ENCODE peak calls at places on chromosome 9, in four cellular contexts. One of them, this sample, is unnamed.

GRCh38 chr9:25472085-25472607 is 206.1 kb downstream of the TUSC1 start:
- ATAC-seq in GM12878: no peak
- ATAC-seq in K562: no peak
- ATAC-seq in HepG2: no peak
- ATAC-seq in this sample: no peak

GRCh38 chr9:83472764-83473163 is 65.4 kb downstream of the FRMD3 start:
- ATAC-seq in GM12878: peak
- ATAC-seq in HepG2: no peak
- ATAC-seq in K562: no peak
- ATAC-seq in this sample: no peak

GRCh38 chr9:101047848-101048402 is 19.4 kb downstream of the PLPPR1 start:
- ATAC-seq in GM12878: no peak
- ATAC-seq in K562: no peak
- ATAC-seq in HepG2: no peak
- ATAC-seq in this sample: no peak

GRCh38 chr9:38686923-38687322 is 33.0 kb downstream of the FAM240B start:
- ATAC-seq in K562: no peak
- ATAC-seq in HepG2: no peak
- ATAC-seq in GM12878: no peak
- ATAC-seq in this sample: no peak

GRCh38 chr9:131366745-131367401 is 27.0 kb upstream of the PRRC2B start:
- ATAC-seq in GM12878: peak
- ATAC-seq in HepG2: peak
- ATAC-seq in K562: peak
- ATAC-seq in this sample: peak

GRCh38 chr9:16884952-16885513 is 14.6 kb upstream of the BNC2 start:
- ATAC-seq in HepG2: no peak
- ATAC-seq in K562: no peak
- ATAC-seq in GM12878: peak
- ATAC-seq in this sample: peak

GRCh38 chr9:109640232-109641078 is 139.5 kb upstream of the PALM2AKAP2 start:
- ATAC-seq in GM12878: no peak
- ATAC-seq in K562: no peak
- ATAC-seq in HepG2: no peak
- ATAC-seq in this sample: peak

GRCh38 chr9:89640391-89640790 is 35.6 kb downstream of the GADD45G start:
- ATAC-seq in K562: no peak
- ATAC-seq in HepG2: no peak
- ATAC-seq in GM12878: no peak
- ATAC-seq in this sample: peak

GRCh38 chr9:74078647-74079046 is 418.5 kb upstream of the RORB start:
- ATAC-seq in HepG2: no peak
- ATAC-seq in K562: no peak
- ATAC-seq in GM12878: no peak
- ATAC-seq in this sample: no peak

GRCh38 chr9:131037336-131038255 is 28.6 kb downstream of the LAMC3 start:
- ATAC-seq in K562: peak
- ATAC-seq in HepG2: peak
- ATAC-seq in GM12878: no peak
- ATAC-seq in this sample: peak

GRCh38 chr9:89223398-89223977 is 44.9 kb upstream of the SHC3 start:
- ATAC-seq in GM12878: no peak
- ATAC-seq in K562: no peak
- ATAC-seq in HepG2: no peak
- ATAC-seq in this sample: no peak

GRCh38 chr9:129080312-129080607 is 651 bp upstream of the DOLPP1 start:
- ATAC-seq in HepG2: no peak
- ATAC-seq in K562: no peak
- ATAC-seq in GM12878: no peak
- ATAC-seq in this sample: no peak

GRCh38 chr9:129081388-129081889 is 528 bp downstream of the DOLPP1 start:
- ATAC-seq in K562: peak
- ATAC-seq in GM12878: no peak
- ATAC-seq in HepG2: peak
- ATAC-seq in this sample: no peak

GRCh38 chr9:129079829-129080228 is 1.1 kb upstream of the DOLPP1 start:
- ATAC-seq in HepG2: no peak
- ATAC-seq in K562: no peak
- ATAC-seq in GM12878: no peak
- ATAC-seq in this sample: no peak

GRCh38 chr9:129078691-129079503 is 2.0 kb upstream of the DOLPP1 start:
- ATAC-seq in GM12878: no peak
- ATAC-seq in K562: no peak
- ATAC-seq in HepG2: no peak
- ATAC-seq in this sample: no peak

DNA sequence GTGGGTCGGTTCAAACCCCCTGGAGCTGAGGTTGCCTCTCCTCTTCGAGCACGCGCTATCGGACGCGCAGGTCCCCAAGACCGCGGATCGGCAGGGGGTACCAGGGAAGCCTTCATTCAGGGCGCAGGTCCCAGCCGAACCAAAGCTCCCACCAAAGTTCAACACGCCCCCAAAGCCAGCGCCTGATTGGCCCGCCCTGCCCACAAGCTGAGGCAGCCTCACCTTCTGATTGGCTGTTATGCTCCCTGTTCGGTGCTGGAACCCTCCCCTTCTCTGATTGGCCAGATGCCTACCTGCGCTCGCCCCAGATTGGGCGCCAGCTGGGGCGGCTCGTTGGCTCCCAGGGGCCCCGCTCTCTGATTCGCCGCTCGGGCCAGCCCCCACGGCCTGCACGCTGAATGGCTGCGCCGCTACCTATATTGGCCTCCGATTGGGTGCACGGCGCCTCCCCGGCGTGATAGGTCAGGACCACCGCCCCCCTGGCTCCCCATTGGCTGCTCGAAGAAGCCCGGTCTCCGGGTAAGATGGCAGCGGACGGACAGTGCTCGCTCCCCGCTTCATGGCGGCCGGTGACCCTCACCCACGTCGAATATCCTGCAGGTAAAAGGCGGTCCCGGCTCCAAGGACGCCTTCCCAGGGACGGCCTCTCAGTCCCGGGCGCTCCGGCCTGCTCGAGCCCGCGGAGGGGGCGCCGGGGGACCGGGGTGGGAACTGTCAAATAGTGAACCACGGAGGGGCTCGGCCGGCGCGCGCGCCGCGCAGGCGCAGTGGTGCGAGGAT is at the start of gene DOLPP1:
- ATAC-seq in HepG2: peak
- ATAC-seq in GM12878: peak
- ATAC-seq in K562: peak
- ATAC-seq in this sample: peak
- TF ChIP-seq POLR2AphosphoS5 in HepG2: peak
- TF ChIP-seq POLR2AphosphoS5 in GM12878: peak
- TF ChIP-seq POLR2AphosphoS5 in K562: peak
- TF ChIP-seq POLR2AphosphoS5 in this sample: peak

GRCh38 chr9:122912671-122912963 is 506 bp downstream of the ZBTB6 start:
- ATAC-seq in GM12878: no peak
- ATAC-seq in K562: no peak
- ATAC-seq in HepG2: no peak
- ATAC-seq in this sample: no peak

GRCh38 chr9:122912964-122913673 is at the start of gene ZBTB6:
- ATAC-seq in HepG2: peak
- ATAC-seq in GM12878: peak
- ATAC-seq in K562: peak
- ATAC-seq in this sample: peak
- TF ChIP-seq EP300 in HepG2: no peak
- TF ChIP-seq EP300 in GM12878: no peak
- TF ChIP-seq EP300 in K562: peak
- TF ChIP-seq EP300 in this sample: no peak

GRCh38 chr9:6781476-6781875 is 23.7 kb downstream of the KDM4C start:
- ATAC-seq in HepG2: peak
- ATAC-seq in K562: no peak
- ATAC-seq in GM12878: no peak
- ATAC-seq in this sample: no peak
- H3K27ac ChIP-seq in HepG2: peak
- H3K27ac ChIP-seq in K562: no peak
- H3K27ac ChIP-seq in GM12878: no peak
- H3K27ac ChIP-seq in this sample: no peak

DNA sequence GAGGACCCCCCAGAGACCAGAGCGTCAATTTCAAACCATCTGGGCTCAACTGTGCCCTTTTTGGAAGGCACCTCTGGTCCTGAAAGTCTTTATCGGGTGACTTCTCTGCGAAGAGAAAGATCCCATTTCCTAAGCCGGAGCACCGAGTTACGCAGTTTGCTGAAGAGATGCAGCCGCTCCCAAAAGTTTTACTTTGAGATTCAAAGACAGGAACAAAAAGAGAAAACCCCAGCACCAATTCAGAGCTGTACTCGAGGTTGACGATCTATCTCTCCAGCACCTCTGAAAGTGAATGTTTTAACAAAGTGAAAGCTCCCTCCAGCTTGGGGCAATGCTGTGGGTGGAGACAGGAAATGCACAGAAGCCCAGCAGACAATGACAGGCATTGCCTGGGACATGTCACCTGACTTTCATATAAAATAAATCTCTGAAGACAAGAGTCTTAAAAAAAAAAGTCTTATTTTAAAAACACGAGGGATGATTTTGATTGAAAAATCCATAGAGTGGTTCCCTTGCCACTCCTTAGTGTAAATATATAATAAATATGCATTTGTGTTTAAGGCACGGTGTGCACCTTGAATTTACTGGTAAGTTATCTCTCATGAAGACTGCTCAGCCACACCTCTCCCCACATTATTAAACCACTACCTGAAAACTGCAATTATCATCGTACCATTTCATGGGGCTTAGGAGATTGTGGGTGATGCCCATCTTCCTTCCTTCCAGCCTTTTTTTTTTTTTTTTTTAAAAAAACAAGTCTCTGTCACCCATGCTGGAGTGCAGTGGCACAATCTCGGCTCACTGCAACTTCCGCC is 79.9 kb downstream of the FNBP1 start:
- ATAC-seq in GM12878: peak
- ATAC-seq in K562: peak
- ATAC-seq in HepG2: no peak
- ATAC-seq in this sample: peak
- TF ChIP-seq POLR2AphosphoS5 in GM12878: peak
- TF ChIP-seq POLR2AphosphoS5 in K562: peak
- TF ChIP-seq POLR2AphosphoS5 in HepG2: no peak
- TF ChIP-seq POLR2AphosphoS5 in this sample: peak

GRCh38 chr9:137441289-137441934 is at the start of gene ENTPD8:
- ATAC-seq in HepG2: peak
- ATAC-seq in GM12878: peak
- ATAC-seq in K562: peak
- ATAC-seq in this sample: no peak
- TF ChIP-seq EP300 in HepG2: no peak
- TF ChIP-seq EP300 in GM12878: no peak
- TF ChIP-seq EP300 in K562: no peak
- TF ChIP-seq EP300 in this sample: no peak

GRCh38 chr9:5586391-5586802 is 42.5 kb upstream of the RIC1 start:
- ATAC-seq in GM12878: peak
- ATAC-seq in HepG2: no peak
- ATAC-seq in K562: no peak
- ATAC-seq in this sample: no peak
- H3K27ac ChIP-seq in GM12878: peak
- H3K27ac ChIP-seq in HepG2: no peak
- H3K27ac ChIP-seq in K562: no peak
- H3K27ac ChIP-seq in this sample: no peak

DNA sequence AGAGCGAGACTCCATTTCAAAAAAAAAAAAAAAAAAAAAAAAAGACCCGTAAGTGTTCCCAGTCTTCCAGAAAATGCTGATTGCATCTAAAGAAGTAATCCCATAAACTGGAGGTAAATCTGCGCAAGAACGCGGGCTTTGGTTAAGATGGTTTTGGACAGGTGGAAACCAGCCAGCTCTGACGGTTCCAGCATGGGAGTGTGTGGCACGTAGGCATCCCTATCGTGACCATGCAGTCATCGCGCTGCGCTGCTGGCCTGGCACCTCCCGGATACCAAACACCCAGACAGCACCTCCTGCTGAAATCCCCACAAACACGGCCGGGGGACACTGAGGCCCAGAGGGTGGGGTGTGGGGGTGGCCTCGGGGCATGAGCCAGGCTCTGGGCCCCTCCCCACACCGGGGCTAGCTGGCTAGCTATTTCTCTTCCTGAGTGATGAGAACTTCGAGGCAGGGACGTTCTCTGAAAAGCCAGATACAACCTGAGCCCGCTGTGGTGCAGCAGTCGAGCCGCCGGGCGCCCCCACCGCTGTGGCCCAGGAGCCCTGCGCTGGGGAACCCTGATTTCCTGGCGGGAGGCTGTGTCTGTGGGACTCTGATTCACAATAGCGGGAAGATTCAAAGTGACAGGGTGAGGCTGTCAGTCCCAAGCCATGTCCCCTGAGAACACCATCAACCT is 32.2 kb upstream of the NOTCH1 start:
- ATAC-seq in K562: peak
- ATAC-seq in HepG2: no peak
- ATAC-seq in GM12878: peak
- ATAC-seq in this sample: no peak
- TF ChIP-seq POLR2AphosphoS5 in K562: no peak
- TF ChIP-seq POLR2AphosphoS5 in HepG2: no peak
- TF ChIP-seq POLR2AphosphoS5 in GM12878: no peak
- TF ChIP-seq POLR2AphosphoS5 in this sample: no peak

DNA sequence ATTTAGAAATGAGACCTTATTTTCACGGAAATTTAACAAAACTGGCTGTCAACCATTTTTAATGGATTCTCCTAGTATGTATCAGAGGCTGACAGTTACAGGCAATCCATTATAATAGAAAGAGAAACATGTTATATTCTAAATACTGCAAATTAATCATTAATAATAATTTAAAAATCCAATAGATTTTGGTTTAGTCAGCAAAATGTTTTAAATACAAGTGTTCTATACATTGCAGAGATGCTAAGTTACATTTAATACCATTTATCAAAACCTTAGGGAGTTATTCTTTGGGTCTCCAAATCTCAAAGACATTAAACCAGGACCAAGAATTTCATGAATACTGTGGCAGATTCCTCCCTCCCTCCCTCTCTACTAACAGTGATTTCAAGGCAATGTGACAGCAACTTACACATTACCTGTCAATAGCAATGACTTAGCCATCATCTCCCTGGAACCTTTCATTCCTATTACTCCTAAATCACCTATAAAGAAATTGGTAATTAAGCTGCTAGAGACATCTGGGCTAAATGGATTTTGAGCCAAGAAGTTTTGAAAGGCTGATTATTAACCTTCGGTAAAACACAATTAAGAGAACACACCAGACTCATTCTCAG is 768.5 kb upstream of the DMAC1 start:
- ATAC-seq in HepG2: no peak
- ATAC-seq in K562: no peak
- ATAC-seq in GM12878: no peak
- ATAC-seq in this sample: no peak
- TF ChIP-seq EP300 in HepG2: no peak
- TF ChIP-seq EP300 in K562: no peak
- TF ChIP-seq EP300 in GM12878: no peak
- TF ChIP-seq EP300 in this sample: no peak

This sample was measured in gastroesophageal sphincter.